ENCODE peak calls at places on chromosomes 13 and 19, in eight cellular contexts. V, I, D, E, J, X, F and T are unnamed samples.

GRCh38 chr13:73385848-73386247 is 327.0 kb downstream of the KLF5 start:
- DNase-seq in J (no peak), V (no peak), F (no peak), E (no peak), X (no peak), I (no peak), D (no peak), T (no peak)

GRCh38 chr13:65112123-65113075 is 2117.7 kb downstream of the PCDH9 start:
- DNase-seq in X (no peak), I (peak; percentile 0), V (no peak), J (peak; percentile 55), D (no peak), F (no peak), E (no peak), T (no peak)

GRCh38 chr13:97273341-97273831 is 51.3 kb downstream of the MBNL2 start:
- DNase-seq in J (no peak), E (no peak), D (no peak), I (no peak), F (no peak), V (no peak), X (no peak), T (no peak)

GRCh38 chr13:75798353-75799245 is 162.5 kb downstream of the LMO7 start:
- DNase-seq in F (peak; percentile 38), I (peak; percentile 24), X (no peak), D (no peak), V (no peak), E (no peak), J (peak; percentile 65), T (no peak)

GRCh38 chr19:518292-519231 is 11.3 kb downstream of the TPGS1 start:
- DNase-seq in F (no peak), D (peak; percentile 85), J (peak; percentile 63), X (no peak), E (no peak), I (no peak), V (no peak), T (no peak)

GRCh38 chr19:31364956-31365355 is 15.7 kb upstream of the TSHZ3 start:
- DNase-seq in E (no peak), D (no peak), X (no peak), F (no peak), V (no peak), J (no peak), I (no peak), T (no peak)

GRCh38 chr19:46722421-46723022 is 5.6 kb upstream of the PRKD2 start:
- DNase-seq in I (no peak), E (no peak), D (peak; percentile 81), J (no peak), F (no peak), X (no peak), V (no peak), T (no peak)

GRCh38 chr13:75145926-75146325 is 336.0 kb downstream of the TBC1D4 start:
- DNase-seq in D (no peak), E (no peak), X (no peak), J (no peak), I (no peak), V (no peak), F (no peak), T (no peak)

GRCh38 chr13:106277483-106278154 is 257.8 kb downstream of the EFNB2 start:
- DNase-seq in D (no peak), I (no peak), E (no peak), V (no peak), F (no peak), J (no peak), X (no peak), T (no peak)

GRCh38 chr19:35549174-35549788 is 3.9 kb downstream of the TMEM147 start:
- DNase-seq in E (no peak), J (peak; percentile 56), X (peak; percentile 87), V (no peak), I (peak; percentile 88), D (no peak), F (peak; percentile 48), T (peak; percentile 70)

GRCh38 chr19:4197625-4198466 is 15.4 kb downstream of the ANKRD24 start:
- DNase-seq in D (no peak), J (no peak), I (peak; percentile 55), F (no peak), V (no peak), E (no peak), X (no peak), T (peak; percentile 54)

GRCh38 chr13:38686635-38687245 is at the start of gene FREM2:
- DNase-seq in I (peak; percentile 23), J (no peak), D (no peak), F (no peak), V (no peak), E (no peak), X (no peak), T (no peak)

GRCh38 chr19:45676851-45677263 is 8.8 kb downstream of the GIPR start:
- DNase-seq in I (no peak), E (no peak), F (no peak), J (no peak), V (no peak), X (no peak), D (peak; percentile 80), T (no peak)

GRCh38 chr13:44368062-44368591 is 5.5 kb upstream of the SERP2 start:
- DNase-seq in X (no peak), E (no peak), V (no peak), F (peak; percentile 21), I (peak; percentile 11), D (no peak), J (peak; percentile 71), T (no peak)

GRCh38 chr13:57552441-57552840 is 79.1 kb upstream of the PCDH17 start:
- DNase-seq in X (no peak), V (no peak), F (no peak), E (no peak), J (no peak), I (no peak), D (no peak), T (no peak)

GRCh38 chr13:110397445-110397844 is 90.4 kb downstream of the COL4A2 start:
- DNase-seq in D (no peak), I (no peak), V (no peak), F (no peak), X (peak; percentile 85), J (peak; percentile 85), E (no peak), T (no peak)

DNA sequence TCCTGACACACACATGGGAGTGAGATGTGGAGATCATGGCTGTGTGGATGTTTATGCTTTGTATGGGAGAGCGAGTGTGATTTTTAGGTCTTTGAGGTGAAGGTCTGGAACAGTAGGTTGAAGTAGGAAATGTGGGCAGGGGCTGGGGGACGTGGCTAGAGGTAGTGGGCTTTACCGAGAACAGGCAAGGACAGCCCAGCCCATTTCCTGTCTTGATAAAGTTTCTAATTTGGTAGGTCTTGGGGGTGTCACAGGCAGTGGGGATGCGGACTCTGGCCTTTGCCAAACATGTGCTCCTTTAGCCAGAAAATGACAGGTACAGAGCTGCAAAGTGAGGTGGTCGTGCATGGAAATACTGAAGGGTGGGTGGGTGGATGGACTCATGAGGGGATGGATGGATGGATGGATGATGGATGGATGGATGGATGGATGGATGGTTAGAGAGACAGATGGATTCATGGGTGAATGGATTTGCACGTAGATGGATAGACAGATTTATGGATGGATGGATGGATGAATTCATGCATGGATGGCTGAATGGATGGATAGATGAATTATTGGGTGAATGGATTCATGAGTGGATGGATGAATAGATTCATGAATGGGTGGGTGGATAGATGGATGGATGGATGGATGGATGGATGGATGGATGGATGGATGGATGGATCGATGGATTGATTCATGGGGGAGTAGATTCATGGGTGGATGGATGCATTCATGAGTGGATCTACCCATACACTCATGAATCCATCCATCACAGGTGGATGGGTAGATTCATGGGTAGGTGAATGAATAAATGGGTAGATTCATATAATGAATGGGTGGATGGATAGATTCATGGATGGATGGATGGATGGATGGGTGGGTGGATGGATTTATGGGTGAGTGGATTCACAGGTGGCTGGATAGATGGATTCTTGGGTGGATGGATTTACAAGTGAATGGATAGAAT is 69.3 kb upstream of the USE1 start:
- DNase-seq in F (no peak), E (no peak), D (no peak), J (no peak), V (no peak), I (no peak), X (no peak), T (no peak)
- TF ChIP-seq POLR2A in F (no peak), E (no peak), D (no peak), J (no peak), V (no peak), I (no peak), X (no peak), T (no peak)

DNA sequence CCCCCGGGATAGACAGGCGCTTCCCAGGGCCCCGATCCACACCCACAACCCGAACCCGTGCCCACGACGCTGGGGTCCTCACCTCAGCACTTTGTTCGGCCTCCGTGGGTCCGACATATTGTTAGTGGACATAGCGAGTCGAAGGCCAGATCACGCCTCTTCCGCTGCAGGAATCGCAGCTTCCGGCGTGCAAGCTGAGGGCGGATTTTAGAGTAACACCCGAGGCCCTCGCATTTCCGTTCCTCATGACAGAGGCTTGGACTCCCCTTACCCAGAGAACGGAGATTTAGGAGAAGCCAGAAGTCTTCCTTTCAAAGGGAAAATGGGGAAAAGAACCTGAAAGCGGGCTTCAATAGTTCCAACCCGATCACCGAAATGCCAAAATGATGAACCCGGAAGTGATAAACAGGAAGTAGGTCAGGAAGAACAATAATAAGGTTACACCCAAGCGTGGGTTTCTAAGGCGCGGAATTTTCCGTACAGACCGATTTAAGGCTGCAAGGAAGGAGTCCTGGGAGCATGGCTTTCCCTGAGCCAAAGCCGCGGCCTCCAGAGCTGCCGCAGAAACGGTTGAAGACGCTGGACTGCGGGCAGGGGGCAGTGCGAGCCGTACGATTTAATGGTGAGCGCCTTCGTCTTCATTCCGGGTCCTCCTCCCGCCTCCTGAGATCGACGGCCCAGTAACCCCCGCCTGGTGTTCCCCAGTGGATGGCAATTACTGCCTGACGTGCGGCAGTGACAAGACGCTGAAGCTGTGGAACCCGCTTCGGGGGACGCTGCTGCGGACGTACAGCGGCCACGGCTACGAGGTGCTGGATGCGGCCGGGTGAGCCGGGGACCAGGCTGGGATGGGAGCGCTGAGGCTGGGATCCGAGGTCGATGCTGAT is 2.9 kb downstream of the WDR83 start:
- DNase-seq in F (peak; percentile 86), I (peak; percentile 89), V (peak; percentile 97), X (peak; percentile 96), J (peak; percentile 85), D (peak; percentile 93), E (peak; percentile 79), T (no peak)
- TF ChIP-seq POLR2A in F (peak; percentile 42), I (peak; percentile 55), V (no peak), X (no peak), J (no peak), D (no peak), E (peak; percentile 37), T (peak; percentile 83)

GRCh38 chr13:51955841-51956603 is 55.2 kb downstream of the ATP7B start:
- DNase-seq in I (no peak), J (no peak), F (no peak), E (no peak), D (no peak), V (no peak), X (no peak), T (no peak)
- TF ChIP-seq POLR2A in I (no peak), J (no peak), F (no peak), E (no peak), D (no peak), V (no peak), X (no peak), T (no peak)

DNA sequence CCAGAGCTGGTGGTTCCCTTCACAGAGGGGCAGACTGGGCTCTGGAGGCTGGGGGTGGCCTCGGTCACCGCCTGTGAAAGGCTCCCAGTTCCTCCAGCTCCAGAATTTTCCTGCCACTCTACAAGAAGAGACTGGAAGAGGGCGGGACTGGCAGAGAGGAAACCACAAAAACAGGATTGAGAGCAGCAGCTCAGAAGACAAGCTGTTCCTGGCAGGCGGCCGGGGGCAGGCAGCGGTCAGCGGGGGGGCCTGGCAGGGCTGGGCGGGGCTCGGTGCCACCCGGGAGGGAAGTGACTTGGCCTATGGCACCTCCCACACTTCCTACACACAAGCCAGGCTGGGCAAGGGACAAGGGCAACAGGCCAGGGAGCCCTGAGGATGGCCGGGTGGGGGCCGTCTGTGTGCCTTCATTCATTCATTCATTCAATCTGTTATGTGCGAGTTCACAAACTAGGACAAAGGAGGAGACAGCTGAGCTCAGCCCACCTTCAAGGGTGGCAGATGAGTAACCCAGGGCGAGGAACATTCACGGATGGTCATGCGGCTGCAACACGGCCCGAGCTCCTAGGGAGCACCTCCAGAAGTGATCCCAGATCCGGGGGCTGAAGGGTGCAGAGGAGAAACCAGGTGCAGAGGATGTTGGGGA is 16.9 kb upstream of the BTBD2 start:
- DNase-seq in V (peak; percentile 98), X (peak; percentile 99), J (peak; percentile 65), D (peak; percentile 97), F (peak; percentile 92), E (peak; percentile 99), I (peak; percentile 88), T (no peak)
- TF ChIP-seq POLR2A in V (peak; percentile 5), X (no peak), J (no peak), D (no peak), F (peak; percentile 70), E (no peak), I (peak; percentile 38), T (no peak)